ENCODE peak calls at places on chromosomes 16 and 17, in four cellular contexts. I is NCI-H1092 treated with DMSO at 0.1 percent for 48 hours, T is NCI-H510A treated with DMSO at 0.1 percent for 48 hours, L is NB4. H is an unnamed sample.

GRCh38 chr17:63842540-63843386 is at the start of gene SMARCD2:
- DNase-seq in I (peak), T (peak), L (peak), H (peak)

GRCh38 chr16:66605177-66605999 is 884 bp downstream of the CMTM3 start:
- DNase-seq in I (no peak), T (no peak), L (peak), H (no peak)

GRCh38 chr17:19897901-19898300 is 30.2 kb upstream of the ULK2 start:
- DNase-seq in I (no peak), T (no peak), L (no peak), H (no peak)

GRCh38 chr16:17408955-17409441 is 61.8 kb downstream of the XYLT1 start:
- DNase-seq in I (no peak), T (no peak), L (no peak), H (no peak)

GRCh38 chr16:14334366-14335105 is 263.4 kb downstream of the MRTFB start:
- DNase-seq in I (no peak), T (no peak), L (no peak), H (no peak)

GRCh38 chr17:80082403-80083135 is 18.8 kb upstream of the GAA start:
- DNase-seq in I (peak), T (peak), L (peak), H (no peak)

GRCh38 chr16:50208460-50208931 is 55.4 kb downstream of the TENT4B start:
- DNase-seq in I (no peak), T (no peak), L (no peak), H (no peak)

GRCh38 chr17:47704781-47705180 is 10.8 kb downstream of the TBKBP1 start:
- DNase-seq in I (no peak), T (no peak), L (no peak), H (no peak)

GRCh38 chr16:50718061-50718760 is 23.7 kb upstream of the CYLD start:
- DNase-seq in I (no peak), T (no peak), L (no peak), H (no peak)

GRCh38 chr16:67169642-67170167 is 633 bp upstream of the NOL3 start:
- DNase-seq in I (no peak), T (peak), L (peak), H (no peak)

GRCh38 chr17:59856859-59857794 is 35.6 kb downstream of the TUBD1 start:
- DNase-seq in I (no peak), T (peak), L (no peak), H (no peak)

GRCh38 chr17:2994441-2994840 is 69.0 kb downstream of the OR1D5 start:
- DNase-seq in I (no peak), T (no peak), L (no peak), H (no peak)

GRCh38 chr16:71360378-71360777 is 1.9 kb downstream of the CALB2 start:
- DNase-seq in I (no peak), T (no peak), L (peak), H (no peak)

GRCh38 chr17:74394275-74394950 is 27.1 kb downstream of the GPR142 start:
- DNase-seq in I (no peak), T (no peak), L (no peak), H (no peak)

GRCh38 chr16:55539488-55539887 is 27.0 kb upstream of the CAPNS2 start:
- DNase-seq in I (no peak), T (no peak), L (peak), H (no peak)

GRCh38 chr16:50065241-50065623 is 538 bp upstream of the HEATR3 start:
- DNase-seq in I (no peak), T (no peak), L (no peak), H (no peak)

GRCh38 chr17:47864791-47865216 is 13.8 kb upstream of the SP6 start:
- DNase-seq in I (no peak), T (no peak), L (no peak), H (no peak)

GRCh38 chr16:83965444-83966152 is 2.4 kb upstream of the NECAB2 start:
- DNase-seq in I (no peak), T (no peak), L (no peak), H (no peak)

GRCh38 chr17:37481001-37481665 is 8.6 kb upstream of the DUSP14 start:
- DNase-seq in I (no peak), T (no peak), L (no peak), H (no peak)

GRCh38 chr16:21628772-21629171 is 23.6 kb downstream of the IGSF6 start:
- DNase-seq in I (no peak), T (no peak), L (no peak), H (no peak)

GRCh38 chr16:67150058-67150832 is 553 bp downstream of the B3GNT9 start:
- DNase-seq in I (peak), T (peak), L (peak), H (no peak)

GRCh38 chr17:34370997-34371395 is 8.0 kb upstream of the CCL1 start:
- DNase-seq in I (no peak), T (no peak), L (peak), H (no peak)

GRCh38 chr17:81561494-81561885 is 9.3 kb upstream of the FAAP100 start:
- DNase-seq in I (no peak), T (no peak), L (peak), H (no peak)

GRCh38 chr17:82013341-82013740 is 9.3 kb downstream of the CENPX start:
- DNase-seq in I (no peak), T (no peak), L (no peak), H (no peak)

GRCh38 chr16:3542153-3542550 is 35.1 kb downstream of the NLRC3 start:
- DNase-seq in I (no peak), T (no peak), L (no peak), H (no peak)

GRCh38 chr17:19366637-19366972 is 4.1 kb upstream of the B9D1 start:
- DNase-seq in I (no peak), T (no peak), L (no peak), H (no peak)

GRCh38 chr17:36525113-36525512 is 9.6 kb downstream of the MYO19 start:
- DNase-seq in I (no peak), T (no peak), L (no peak), H (no peak)

GRCh38 chr16:84281077-84281476 is 13.6 kb upstream of the WFDC1 start:
- DNase-seq in I (no peak), T (no peak), L (peak), H (no peak)

GRCh38 chr16:57194512-57194911 is 8.4 kb downstream of the RSPRY1 start:
- DNase-seq in I (peak), T (peak), L (no peak), H (no peak)

GRCh38 chr17:18025596-18026407 is 13.2 kb downstream of the ATPAF2 start:
- DNase-seq in I (no peak), T (no peak), L (peak), H (no peak)

GRCh38 chr17:79803997-79804855 is 7.3 kb upstream of the CBX8 start:
- DNase-seq in I (peak), T (peak), L (peak), H (no peak)

GRCh38 chr17:82477934-82478333 is 19.4 kb downstream of the NARF start:
- DNase-seq in I (no peak), T (no peak), L (no peak), H (no peak)

GRCh38 chr17:37737081-37737480 is 7.8 kb downstream of the HNF1B start:
- DNase-seq in I (no peak), T (no peak), L (no peak), H (no peak)

GRCh38 chr16:82631701-82632685 is 5.2 kb downstream of the CDH13 start:
- DNase-seq in I (no peak), T (no peak), L (peak), H (no peak)

GRCh38 chr17:4230142-4230541 is 33.6 kb downstream of the ANKFY1 start:
- DNase-seq in I (no peak), T (no peak), L (no peak), H (no peak)

GRCh38 chr17:28366605-28367004 is 1.6 kb upstream of the SEBOX start:
- DNase-seq in I (no peak), T (no peak), L (peak), H (no peak)

GRCh38 chr16:72845322-72846020 is 202.5 kb downstream of the ZFHX3 start:
- DNase-seq in I (no peak), T (no peak), L (no peak), H (no peak)

GRCh38 chr17:8941520-8941919 is 24.0 kb downstream of the PIK3R5 start:
- DNase-seq in I (no peak), T (no peak), L (no peak), H (no peak)